ENCODE peak calls at places on chromosomes 4 and X, in nine cellular contexts. B is HCT116, N is astrocyte of the spinal cord, O is K562, Z is brain microvascular endothelial cell, W is BJ, H is fibroblast of the aortic adventitia, I is hepatocyte, K is left lung. S is an unnamed sample.

GRCh38 chrX:68432648-68433047 is 647 bp downstream of the OPHN1 start:
- DNase-seq in B (no peak), N (peak), O (peak), Z (peak), W (no peak), H (peak), I (peak), K (no peak), S (no peak)

GRCh38 chrX:39675619-39676018 is 422.1 kb downstream of the BCOR start:
- DNase-seq in B (no peak), N (no peak), O (no peak), Z (no peak), W (no peak), H (peak), I (no peak), K (no peak), S (no peak)

GRCh38 chr4:96992443-96992842 is 1150.8 kb downstream of the STPG2 start:
- DNase-seq in B (no peak), N (no peak), O (no peak), Z (no peak), W (no peak), H (no peak), I (no peak), K (no peak), S (no peak)

GRCh38 chrX:68994883-68995255 is 166.0 kb downstream of the EFNB1 start:
- DNase-seq in B (no peak), N (no peak), O (no peak), Z (no peak), W (no peak), H (no peak), I (no peak), K (no peak), S (no peak)

GRCh38 chr4:122458625-122459024 is 2.1 kb upstream of the IL2 start:
- DNase-seq in B (no peak), N (peak), O (no peak), Z (peak), W (no peak), H (peak), I (peak), K (no peak), S (peak)

GRCh38 chr4:87069037-87069742 is 134.4 kb downstream of the AFF1 start:
- DNase-seq in B (no peak), N (no peak), O (no peak), Z (no peak), W (no peak), H (no peak), I (no peak), K (no peak), S (no peak)

GRCh38 chr4:163620738-163621137 is 126.2 kb downstream of the TMA16 start:
- DNase-seq in B (no peak), N (no peak), O (no peak), Z (no peak), W (no peak), H (no peak), I (no peak), K (no peak), S (no peak)

GRCh38 chr4:43423276-43423675 is 530.8 kb downstream of the GRXCR1 start:
- DNase-seq in B (no peak), N (no peak), O (no peak), Z (no peak), W (no peak), H (no peak), I (no peak), K (no peak), S (no peak)

GRCh38 chr4:95516528-95517011 is 32.2 kb downstream of the UNC5C start:
- DNase-seq in B (no peak), N (no peak), O (no peak), Z (no peak), W (no peak), H (no peak), I (peak), K (no peak), S (peak)

GRCh38 chrX:156001001-156001666 is 3.6 kb downstream of the IL9R start:
- DNase-seq in B (no peak), N (no peak), O (no peak), Z (no peak), W (no peak), H (no peak), I (no peak), K (no peak), S (no peak)

GRCh38 chrX:68831405-68832100 is 2.7 kb downstream of the EFNB1 start:
- DNase-seq in B (no peak), N (no peak), O (no peak), Z (no peak), W (no peak), H (peak), I (no peak), K (no peak), S (no peak)

GRCh38 chr4:139655116-139655515 is 10.5 kb upstream of the MGST2 start:
- DNase-seq in B (no peak), N (peak), O (no peak), Z (peak), W (no peak), H (peak), I (peak), K (no peak), S (peak)

GRCh38 chr4:186723207-186724047 is at the start of gene FAT1:
- DNase-seq in B (no peak), N (peak), O (peak), Z (peak), W (no peak), H (peak), I (peak), K (peak), S (peak)

GRCh38 chr4:139582044-139582443 is 26.0 kb upstream of the SETD7 start:
- DNase-seq in B (no peak), N (no peak), O (no peak), Z (no peak), W (no peak), H (peak), I (no peak), K (no peak), S (peak)

GRCh38 chrX:108001218-108001814 is 19.1 kb upstream of the TEX13B start:
- DNase-seq in B (peak), N (peak), O (peak), Z (peak), W (no peak), H (peak), I (peak), K (no peak), S (peak)

GRCh38 chr4:13994016-13994415 is 366.5 kb upstream of the BOD1L1 start:
- DNase-seq in B (no peak), N (no peak), O (no peak), Z (no peak), W (no peak), H (no peak), I (no peak), K (no peak), S (no peak)

GRCh38 chrX:39969099-39969825 is 128.5 kb downstream of the BCOR start:
- DNase-seq in B (no peak), N (no peak), O (no peak), Z (no peak), W (no peak), H (no peak), I (no peak), K (no peak), S (peak)

GRCh38 chr4:87213425-87213824 is 7.0 kb downstream of the KLHL8 start:
- DNase-seq in B (no peak), N (no peak), O (no peak), Z (no peak), W (no peak), H (peak), I (no peak), K (no peak), S (peak)

GRCh38 chr4:53484911-53485459 is 106.3 kb downstream of the LNX1 start:
- DNase-seq in B (no peak), N (no peak), O (no peak), Z (no peak), W (no peak), H (peak), I (no peak), K (no peak), S (no peak)

GRCh38 chr4:152678841-152679240 is 956 bp downstream of the TMEM154 start:
- DNase-seq in B (no peak), N (no peak), O (no peak), Z (no peak), W (no peak), H (no peak), I (no peak), K (no peak), S (no peak)

GRCh38 chrX:28189011-28189410 is 207.8 kb upstream of the DCAF8L1 start:
- DNase-seq in B (peak), N (peak), O (no peak), Z (peak), W (no peak), H (peak), I (no peak), K (no peak), S (peak)

GRCh38 chrX:94721386-94721785 is 1047.4 kb downstream of the FAM133A start:
- DNase-seq in B (no peak), N (no peak), O (no peak), Z (no peak), W (no peak), H (no peak), I (no peak), K (no peak), S (no peak)

GRCh38 chr4:36414248-36414647 is 132.8 kb downstream of the DTHD1 start:
- DNase-seq in B (no peak), N (no peak), O (no peak), Z (no peak), W (no peak), H (no peak), I (peak), K (no peak), S (no peak)

GRCh38 chr4:172270421-172270820 is 457.2 kb downstream of the GALNTL6 start:
- DNase-seq in B (no peak), N (no peak), O (no peak), Z (no peak), W (no peak), H (no peak), I (peak), K (no peak), S (peak)

GRCh38 chr4:7909966-7910720 is 29.5 kb downstream of the AFAP1 start:
- DNase-seq in B (no peak), N (no peak), O (no peak), Z (no peak), W (no peak), H (peak), I (no peak), K (peak), S (peak)

GRCh38 chr4:113635739-113636437 is 125.7 kb downstream of the CAMK2D start:
- DNase-seq in B (no peak), N (peak), O (no peak), Z (peak), W (no peak), H (peak), I (no peak), K (no peak), S (peak)

GRCh38 chr4:84511703-84512102 is 12.6 kb upstream of the NKX6-1 start:
- DNase-seq in B (no peak), N (no peak), O (no peak), Z (no peak), W (no peak), H (no peak), I (no peak), K (no peak), S (no peak)

GRCh38 chr4:83276299-83277040 is 8.1 kb downstream of the COQ2 start:
- DNase-seq in B (no peak), N (no peak), O (no peak), Z (no peak), W (no peak), H (no peak), I (no peak), K (no peak), S (no peak)

GRCh38 chr4:100984901-100985300 is 362.4 kb downstream of the PPP3CA start:
- DNase-seq in B (no peak), N (peak), O (no peak), Z (no peak), W (peak), H (peak), I (no peak), K (no peak), S (peak)

GRCh38 chrX:24266996-24267395 is 46.9 kb downstream of the SUPT20HL2 start:
- DNase-seq in B (no peak), N (no peak), O (no peak), Z (peak), W (no peak), H (no peak), I (no peak), K (no peak), S (no peak)

GRCh38 chr4:26859762-26860156 is 882 bp upstream of the STIM2 start:
- DNase-seq in B (no peak), N (no peak), O (no peak), Z (no peak), W (no peak), H (no peak), I (no peak), K (no peak), S (no peak)

GRCh38 chr4:25144870-25145481 is 15.3 kb downstream of the SEPSECS start:
- DNase-seq in B (peak), N (peak), O (peak), Z (peak), W (no peak), H (peak), I (peak), K (no peak), S (peak)

GRCh38 chr4:32037391-32037790 is 1317.2 kb downstream of the PCDH7 start:
- DNase-seq in B (no peak), N (no peak), O (no peak), Z (no peak), W (no peak), H (no peak), I (no peak), K (no peak), S (no peak)

DNA sequence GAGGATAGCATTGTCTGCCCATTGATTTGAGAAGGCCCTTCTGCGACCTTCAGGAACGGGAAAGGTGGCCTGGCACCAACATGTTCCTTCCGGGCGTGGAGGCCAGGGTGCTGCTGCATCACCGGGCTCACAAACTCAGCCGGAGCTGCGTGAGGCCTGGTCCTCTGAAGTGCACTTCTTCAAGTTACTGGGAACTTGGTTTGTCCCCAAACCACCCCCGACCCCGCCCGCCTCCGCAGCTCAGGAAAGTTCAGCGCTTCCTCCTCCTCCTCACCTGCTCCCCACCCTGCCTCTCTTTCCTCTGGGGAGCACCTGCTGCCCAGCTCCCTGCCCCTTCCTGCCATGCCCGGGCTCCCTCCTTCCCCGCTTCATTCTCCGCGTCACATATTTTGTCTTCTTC is 116.0 kb upstream of the LRPAP1 start:
- DNase-seq in B (no peak), N (no peak), O (no peak), Z (no peak), W (no peak), H (no peak), I (no peak), K (no peak), S (no peak)
- H3K4me3 ChIP-seq in B (no peak), N (no peak), O (no peak), Z (no peak), W (no peak), H (no peak), I (no peak), K (no peak), S (no peak)

DNA sequence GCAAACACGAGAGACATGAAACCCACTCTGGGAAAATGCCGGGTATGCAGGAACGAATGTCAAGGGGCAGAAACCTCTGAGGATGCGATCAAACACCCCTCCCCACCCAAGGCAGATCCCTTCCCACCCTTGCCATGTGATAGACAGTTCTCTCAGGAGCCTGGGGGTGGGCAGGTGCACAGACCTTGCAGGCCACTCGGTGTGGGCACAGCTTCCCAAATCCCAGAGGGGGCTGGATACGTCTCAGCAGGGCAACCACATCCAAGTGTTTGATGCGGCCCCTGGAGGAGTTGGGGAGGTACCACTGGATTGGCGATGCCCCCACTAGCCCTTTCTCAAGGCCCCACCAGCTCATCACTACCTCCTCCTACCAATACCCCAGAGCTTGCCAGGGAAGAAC is 10.4 kb upstream of the SYP start:
- DNase-seq in B (no peak), N (no peak), O (no peak), Z (no peak), W (no peak), H (no peak), I (no peak), K (no peak), S (no peak)
- TF ChIP-seq CTCF in B (no peak), N (no peak), O (no peak), Z (no peak), W (no peak), H (no peak), I (no peak), K (no peak), S (no peak)

GRCh38 chr4:89253935-89254334 is 53.7 kb downstream of the GPRIN3 start:
- DNase-seq in B (no peak), N (no peak), O (no peak), Z (no peak), W (no peak), H (no peak), I (no peak), K (no peak), S (no peak)
- H3K4me3 ChIP-seq in B (no peak), N (no peak), O (no peak), Z (no peak), W (no peak), H (no peak), I (no peak), K (no peak), S (no peak)

DNA sequence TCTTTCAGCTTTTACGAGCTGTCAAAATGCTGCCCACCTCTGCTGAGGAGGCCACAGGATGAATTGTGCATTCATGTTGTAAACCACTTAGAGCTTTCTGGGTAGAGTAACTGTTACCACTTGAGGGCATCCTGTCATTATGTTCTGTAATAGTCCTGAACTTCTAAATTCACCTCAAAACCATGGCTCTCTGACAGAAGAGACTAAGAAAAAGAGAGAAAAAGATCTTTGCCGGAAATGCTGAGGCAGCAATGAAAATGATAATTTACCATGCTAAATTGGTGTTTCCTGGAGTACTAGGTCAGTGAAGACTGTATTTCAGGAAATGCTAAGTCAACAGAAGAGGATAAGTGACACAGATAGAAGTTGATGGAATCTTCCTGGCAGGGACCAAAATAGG is 942.3 kb upstream of the SLIT2 start:
- DNase-seq in B (no peak), N (peak), O (no peak), Z (peak), W (no peak), H (peak), I (peak), K (no peak), S (peak)
- TF ChIP-seq CTCF in B (peak), N (peak), O (no peak), Z (peak), W (peak), H (peak), I (peak), K (no peak), S (peak)

GRCh38 chrX:37677243-37677642 is 8.3 kb upstream of the XK start:
- DNase-seq in B (no peak), N (no peak), O (no peak), Z (no peak), W (no peak), H (no peak), I (no peak), K (no peak), S (no peak)
- H3K4me3 ChIP-seq in B (no peak), N (no peak), O (no peak), Z (no peak), W (no peak), H (no peak), I (no peak), K (no peak), S (no peak)

GRCh38 chrX:138191998-138192397 is 519.5 kb downstream of the FGF13 start:
- DNase-seq in B (no peak), N (peak), O (peak), Z (peak), W (no peak), H (peak), I (peak), K (no peak), S (peak)
- TF ChIP-seq CTCF in B (no peak), N (peak), O (peak), Z (peak), W (no peak), H (peak), I (peak), K (peak), S (peak)

DNA sequence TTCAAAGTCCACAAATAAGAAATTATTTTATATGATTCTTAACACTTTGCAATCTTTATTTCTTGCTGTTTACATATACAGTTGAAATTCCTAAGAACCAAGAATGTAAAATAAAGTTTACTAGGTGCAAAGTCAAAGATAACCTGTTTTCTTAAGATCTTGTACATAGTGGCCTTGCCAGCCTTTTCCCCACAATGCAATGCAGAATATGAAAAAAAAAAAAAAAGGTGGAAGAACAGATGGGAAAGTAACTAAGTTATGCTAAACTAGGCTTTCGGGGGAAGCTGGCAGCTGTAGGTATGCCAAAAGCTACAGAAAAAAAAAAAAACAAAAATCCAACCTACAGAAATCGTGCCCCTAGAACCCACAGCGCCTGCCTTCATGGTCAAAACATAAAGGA is 1588.4 kb downstream of the STIM2 start:
- DNase-seq in B (no peak), N (no peak), O (no peak), Z (no peak), W (no peak), H (no peak), I (no peak), K (no peak), S (no peak)
- H3K4me3 ChIP-seq in B (no peak), N (no peak), O (no peak), Z (no peak), W (no peak), H (no peak), I (no peak), K (no peak), S (no peak)

GRCh38 chrX:51456814-51457213 is 39.6 kb downstream of the NUDT11 start:
- DNase-seq in B (no peak), N (no peak), O (no peak), Z (no peak), W (no peak), H (peak), I (peak), K (no peak), S (peak)
- TF ChIP-seq CTCF in B (peak), N (no peak), O (peak), Z (no peak), W (no peak), H (no peak), I (peak), K (no peak), S (no peak)

GRCh38 chr4:48761286-48761685 is 18.8 kb downstream of the FRYL start:
- DNase-seq in B (no peak), N (no peak), O (no peak), Z (no peak), W (no peak), H (no peak), I (no peak), K (no peak), S (no peak)
- H3K4me3 ChIP-seq in B (no peak), N (no peak), O (no peak), Z (no peak), W (no peak), H (no peak), I (no peak), K (no peak), S (no peak)